ENCODE peak calls at places on chromosomes 11 and 22, in ten cellular contexts. D is GM19239; U is AG08396; C is stimulated activated naive B cell treated with anti-CD40 and anti-IgM and Interleukin-4, amounts not matched to agents 10 μg/mL and 1 μg/mL and 100 μg/mL, for 72 hours; H is fibroblast of lung; V is posterior cingulate gyrus; O is GM04504; M is uterus; W is NCI-H510A treated with DMSO at 0.1 percent for 48 hours; B is epithelial cell of proximal tubule. L is an unnamed sample.
A peak's percentile ranks its signal among the peaks of the same experiment; 100 is the strongest.

GRCh38 chr11:94546886-94547285 is 3.2 kb downstream of the FUT4 start:
- DNase-seq in V (no peak), M (no peak), D (no peak), C (no peak), U (no peak), H (no peak), B (no peak), O (no peak), W (peak; percentile 34), L (no peak)

GRCh38 chr11:133892584-133893380 is 47.5 kb upstream of the SPATA19 start:
- DNase-seq in W (no peak), O (no peak), B (no peak), U (no peak), M (no peak), C (no peak), D (no peak), V (no peak), H (no peak), L (no peak)

GRCh38 chr11:38835986-38836385 is 2237.9 kb upstream of the RAG2 start:
- DNase-seq in H (no peak), D (no peak), V (no peak), O (no peak), W (no peak), B (no peak), M (no peak), U (no peak), C (no peak), L (no peak)

GRCh38 chr11:65827774-65828156 is 6.0 kb upstream of the SNX32 start:
- DNase-seq in C (no peak), B (no peak), V (no peak), D (no peak), O (no peak), U (no peak), M (no peak), H (no peak), W (no peak), L (no peak)

GRCh38 chr11:12044799-12045198 is 36.4 kb upstream of the DKK3 start:
- DNase-seq in D (no peak), O (no peak), W (no peak), U (no peak), B (no peak), V (peak; percentile 43), M (no peak), C (no peak), H (no peak), L (no peak)

GRCh38 chr11:101860694-101861371 is 54.0 kb upstream of the CEP126 start:
- DNase-seq in C (peak; percentile 10), H (peak; percentile 82), M (peak; percentile 22), O (no peak), U (peak; percentile 65), V (peak; percentile 9), D (peak; percentile 18), W (peak; percentile 73), B (no peak), L (peak; percentile 71)

GRCh38 chr11:36577859-36578258 is 10.1 kb downstream of the RAG1 start:
- DNase-seq in U (peak; percentile 11), B (no peak), H (no peak), M (no peak), W (no peak), O (no peak), C (no peak), V (no peak), D (no peak), L (peak; percentile 3)

GRCh38 chr22:44025171-44026065 is 1.3 kb downstream of the PARVB start:
- DNase-seq in O (no peak), W (no peak), H (no peak), U (no peak), C (peak; percentile 90), D (peak; percentile 74), B (no peak), V (no peak), M (no peak), L (no peak)

GRCh38 chr11:32658639-32659406 is 75.2 kb downstream of the EIF3M start:
- DNase-seq in B (no peak), C (no peak), H (peak; percentile 6), V (no peak), O (no peak), W (no peak), M (no peak), D (no peak), U (no peak), L (no peak)

GRCh38 chr11:128547946-128548654 is 39.3 kb downstream of the ETS1 start:
- DNase-seq in O (no peak), H (no peak), B (no peak), W (no peak), C (no peak), D (no peak), U (no peak), M (no peak), V (no peak), L (no peak)

GRCh38 chr11:65416341-65417185 is 6.0 kb upstream of the NEAT1 start:
- DNase-seq in O (peak; percentile 68), C (peak; percentile 89), M (peak; percentile 93), U (peak; percentile 92), H (peak; percentile 74), W (peak; percentile 77), B (no peak), V (peak; percentile 98), D (peak; percentile 88), L (peak; percentile 77)

GRCh38 chr11:70771099-70771885 is 373.0 kb downstream of the CTTN start:
- DNase-seq in V (no peak), O (no peak), M (no peak), B (no peak), W (no peak), C (no peak), H (no peak), U (no peak), D (no peak), L (no peak)

GRCh38 chr11:83970061-83970671 is 684.0 kb upstream of the CCDC90B start:
- DNase-seq in H (no peak), B (no peak), O (no peak), M (no peak), C (no peak), D (no peak), U (no peak), V (no peak), W (no peak), L (no peak)